ENCODE peak calls at places on chromosomes 6 and 20, in eight cellular contexts. A, N, Y, L, J, P, E and U are unnamed samples.

GRCh38 chr6:94349227-94349626 is 929.9 kb upstream of the EPHA7 start:
- DNase-seq in A (no peak), N (no peak), Y (no peak), L (no peak), J (no peak), P (no peak), E (no peak), U (no peak)

GRCh38 chr20:18046535-18046934 is 11.2 kb downstream of the OVOL2 start:
- DNase-seq in A (no peak), N (no peak), Y (no peak), L (no peak), J (no peak), P (no peak), E (no peak), U (no peak)

GRCh38 chr6:56708810-56709597 is 66.3 kb upstream of the DST start:
- DNase-seq in A (no peak), N (peak), Y (peak), L (no peak), J (no peak), P (peak), E (peak), U (peak)

GRCh38 chr6:10163159-10163962 is 251.5 kb downstream of the TFAP2A start:
- DNase-seq in A (no peak), N (no peak), Y (no peak), L (no peak), J (no peak), P (no peak), E (peak), U (no peak)

GRCh38 chr20:25318471-25319240 is 70.8 kb downstream of the PYGB start:
- DNase-seq in A (peak), N (no peak), Y (no peak), L (no peak), J (no peak), P (no peak), E (no peak), U (no peak)

GRCh38 chr20:48760403-48760889 is 67.4 kb downstream of the PREX1 start:
- DNase-seq in A (no peak), N (no peak), Y (peak), L (peak), J (no peak), P (peak), E (peak), U (peak)

GRCh38 chr6:101626264-101626663 is 232.8 kb downstream of the GRIK2 start:
- DNase-seq in A (no peak), N (peak), Y (no peak), L (no peak), J (no peak), P (no peak), E (no peak), U (no peak)

GRCh38 chr6:18203786-18204185 is 48.6 kb downstream of the KDM1B start:
- DNase-seq in A (no peak), N (no peak), Y (no peak), L (no peak), J (no peak), P (no peak), E (no peak), U (peak)

GRCh38 chr6:136077834-136078576 is 172.1 kb downstream of the MTFR2 start:
- DNase-seq in A (no peak), N (no peak), Y (peak), L (no peak), J (no peak), P (peak), E (peak), U (peak)

GRCh38 chr6:87664943-87665342 is 37.1 kb downstream of the AKIRIN2 start:
- DNase-seq in A (no peak), N (no peak), Y (no peak), L (no peak), J (no peak), P (no peak), E (no peak), U (no peak)

GRCh38 chr6:142332393-142333080 is 30.7 kb downstream of the ADGRG6 start:
- DNase-seq in A (no peak), N (no peak), Y (no peak), L (no peak), J (no peak), P (no peak), E (no peak), U (no peak)

GRCh38 chr20:23624307-23624706 is 13.4 kb downstream of the CST3 start:
- DNase-seq in A (no peak), N (no peak), Y (no peak), L (no peak), J (no peak), P (peak), E (peak), U (no peak)

GRCh38 chr20:4711511-4711910 is 10.2 kb upstream of the PRND start:
- DNase-seq in A (no peak), N (no peak), Y (no peak), L (no peak), J (no peak), P (no peak), E (no peak), U (no peak)

GRCh38 chr6:16684896-16685554 is 76.2 kb downstream of the ATXN1 start:
- DNase-seq in A (no peak), N (no peak), Y (peak), L (peak), J (no peak), P (peak), E (peak), U (peak)

GRCh38 chr6:154792761-154793160 is 59.5 kb downstream of the SCAF8 start:
- DNase-seq in A (no peak), N (no peak), Y (no peak), L (no peak), J (no peak), P (no peak), E (peak), U (no peak)

GRCh38 chr20:40414843-40415615 is 274.0 kb downstream of the MAFB start:
- DNase-seq in A (no peak), N (no peak), Y (no peak), L (no peak), J (no peak), P (no peak), E (peak), U (no peak)

GRCh38 chr6:170489836-170490235 is 63.3 kb downstream of the PSMB1 start:
- DNase-seq in A (no peak), N (no peak), Y (peak), L (no peak), J (no peak), P (no peak), E (no peak), U (peak)

GRCh38 chr20:37075932-37076685 is 19.7 kb downstream of the RBL1 start:
- DNase-seq in A (no peak), N (no peak), Y (no peak), L (no peak), J (no peak), P (no peak), E (no peak), U (peak)

GRCh38 chr6:127457444-127458064 is 1.6 kb downstream of the KIAA0408 start:
- DNase-seq in A (no peak), N (no peak), Y (peak), L (no peak), J (no peak), P (peak), E (peak), U (peak)

GRCh38 chr6:116779569-116780164 is 14.1 kb upstream of the FAM162B start:
- DNase-seq in A (no peak), N (no peak), Y (peak), L (no peak), J (no peak), P (peak), E (no peak), U (peak)

GRCh38 chr6:100493206-100493888 is 28.6 kb upstream of the SIM1 start:
- DNase-seq in A (peak), N (no peak), Y (no peak), L (no peak), J (no peak), P (no peak), E (peak), U (no peak)

GRCh38 chr20:58710481-58711265 is 18.1 kb downstream of the NPEPL1 start:
- DNase-seq in A (peak), N (no peak), Y (peak), L (no peak), J (no peak), P (no peak), E (no peak), U (no peak)

GRCh38 chr6:151025076-151025475 is 159.6 kb downstream of the MTHFD1L start:
- DNase-seq in A (no peak), N (no peak), Y (no peak), L (no peak), J (peak), P (no peak), E (no peak), U (no peak)

GRCh38 chr6:15401120-15401519 is 155.3 kb downstream of the JARID2 start:
- DNase-seq in A (no peak), N (no peak), Y (no peak), L (no peak), J (no peak), P (no peak), E (no peak), U (no peak)

GRCh38 chr6:30759575-30760239 is 15.4 kb upstream of the IER3 start:
- DNase-seq in A (no peak), N (no peak), Y (peak), L (no peak), J (no peak), P (peak), E (peak), U (peak)

GRCh38 chr6:106275692-106276091 is 49.9 kb downstream of the ATG5 start:
- DNase-seq in A (no peak), N (no peak), Y (peak), L (no peak), J (no peak), P (peak), E (no peak), U (peak)

GRCh38 chr20:56689318-56689717 is 60.2 kb downstream of the TFAP2C start:
- DNase-seq in A (no peak), N (no peak), Y (peak), L (no peak), J (no peak), P (peak), E (peak), U (peak)

GRCh38 chr6:135213616-135214015 is 32.5 kb downstream of the MYB start:
- DNase-seq in A (no peak), N (no peak), Y (no peak), L (no peak), J (no peak), P (no peak), E (no peak), U (no peak)

GRCh38 chr20:48262396-48262795 is 477.1 kb upstream of the SULF2 start:
- DNase-seq in A (no peak), N (no peak), Y (no peak), L (no peak), J (no peak), P (no peak), E (no peak), U (no peak)

GRCh38 chr6:90485615-90486277 is 101.1 kb downstream of the MAP3K7 start:
- DNase-seq in A (no peak), N (no peak), Y (no peak), L (no peak), J (no peak), P (no peak), E (no peak), U (no peak)

GRCh38 chr6:11460001-11460668 is 77.4 kb upstream of the TMEM170B start:
- DNase-seq in A (no peak), N (no peak), Y (no peak), L (no peak), J (no peak), P (peak), E (peak), U (peak)

GRCh38 chr20:36493013-36493800 is 48.1 kb upstream of the MYL9 start:
- DNase-seq in A (peak), N (no peak), Y (no peak), L (no peak), J (no peak), P (no peak), E (no peak), U (no peak)

GRCh38 chr20:34525709-34526416 is 9.6 kb downstream of the DYNLRB1 start:
- DNase-seq in A (no peak), N (no peak), Y (peak), L (no peak), J (peak), P (peak), E (peak), U (peak)

GRCh38 chr6:157579467-157580031 is 198.6 kb downstream of the ZDHHC14 start:
- DNase-seq in A (no peak), N (no peak), Y (no peak), L (no peak), J (no peak), P (peak), E (peak), U (no peak)

GRCh38 chr6:149541139-149541538 is 4.7 kb downstream of the PPIL4 start:
- DNase-seq in A (no peak), N (no peak), Y (no peak), L (no peak), J (no peak), P (no peak), E (no peak), U (no peak)

GRCh38 chr20:33130553-33130952 is 37.4 kb upstream of the BPIFA2 start:
- DNase-seq in A (no peak), N (no peak), Y (peak), L (no peak), J (no peak), P (peak), E (peak), U (peak)

GRCh38 chr20:46674253-46675083 is 14.8 kb downstream of the TP53RK start:
- DNase-seq in A (no peak), N (no peak), Y (no peak), L (no peak), J (no peak), P (no peak), E (no peak), U (no peak)